ENCODE peak calls at places on chromosome 14, in five cellular contexts. One of them, this sample, is unnamed.

GRCh38 chr14:105534586-105534985 is 8.2 kb downstream of the TMEM121 start:
- DNase-seq in SK-N-SH: peak; percentile 26
- DNase-seq in HepG2: no peak
- DNase-seq in K562: no peak
- DNase-seq in A549: no peak
- DNase-seq in this sample: no peak

GRCh38 chr14:81423504-81423903 is 23.4 kb upstream of the STON2 start:
- DNase-seq in HepG2: no peak
- DNase-seq in SK-N-SH: peak; percentile 50
- DNase-seq in K562: peak; percentile 71
- DNase-seq in A549: no peak
- DNase-seq in this sample: no peak

GRCh38 chr14:75566321-75566720 is 12.1 kb upstream of the FLVCR2 start:
- DNase-seq in K562: no peak
- DNase-seq in A549: no peak
- DNase-seq in SK-N-SH: no peak
- DNase-seq in HepG2: no peak
- DNase-seq in this sample: no peak

GRCh38 chr14:51998348-51998747 is 9.0 kb downstream of the RTRAF start:
- DNase-seq in HepG2: no peak
- DNase-seq in K562: no peak
- DNase-seq in SK-N-SH: no peak
- DNase-seq in A549: no peak
- DNase-seq in this sample: no peak

GRCh38 chr14:32476532-32476931 is 147.4 kb downstream of the AKAP6 start:
- DNase-seq in HepG2: no peak
- DNase-seq in A549: no peak
- DNase-seq in SK-N-SH: no peak
- DNase-seq in K562: no peak
- DNase-seq in this sample: no peak

GRCh38 chr14:103855734-103856095 is 8.3 kb upstream of the PPP1R13B start:
- DNase-seq in SK-N-SH: no peak
- DNase-seq in A549: no peak
- DNase-seq in HepG2: no peak
- DNase-seq in K562: no peak
- DNase-seq in this sample: no peak

GRCh38 chr14:104318558-104319488 is 180.4 kb downstream of the KIF26A start:
- DNase-seq in SK-N-SH: no peak
- DNase-seq in A549: no peak
- DNase-seq in K562: no peak
- DNase-seq in HepG2: no peak
- DNase-seq in this sample: no peak

GRCh38 chr14:64878775-64879634 is 702 bp downstream of the SPTB start:
- DNase-seq in K562: peak; percentile 11
- DNase-seq in HepG2: no peak
- DNase-seq in A549: peak; percentile 14
- DNase-seq in SK-N-SH: peak; percentile 15
- DNase-seq in this sample: no peak

GRCh38 chr14:77554816-77555599 is 56.4 kb upstream of the ISM2 start:
- DNase-seq in K562: no peak
- DNase-seq in HepG2: no peak
- DNase-seq in SK-N-SH: no peak
- DNase-seq in A549: no peak
- DNase-seq in this sample: no peak

GRCh38 chr14:60183724-60184596 is 18.8 kb upstream of the DHRS7 start:
- DNase-seq in HepG2: peak; percentile 55
- DNase-seq in SK-N-SH: no peak
- DNase-seq in K562: no peak
- DNase-seq in A549: peak; percentile 12
- DNase-seq in this sample: peak; percentile 77

GRCh38 chr14:65847065-65847847 is 434.7 kb downstream of the FUT8 start:
- DNase-seq in SK-N-SH: no peak
- DNase-seq in A549: no peak
- DNase-seq in HepG2: no peak
- DNase-seq in K562: no peak
- DNase-seq in this sample: no peak

GRCh38 chr14:70392676-70393075 is 24.2 kb downstream of the SYNJ2BP start:
- DNase-seq in K562: no peak
- DNase-seq in SK-N-SH: no peak
- DNase-seq in HepG2: no peak
- DNase-seq in A549: no peak
- DNase-seq in this sample: no peak

GRCh38 chr14:80080601-80081000 is 130.7 kb downstream of the DIO2 start:
- DNase-seq in SK-N-SH: no peak
- DNase-seq in K562: no peak
- DNase-seq in HepG2: no peak
- DNase-seq in A549: no peak
- DNase-seq in this sample: no peak

GRCh38 chr14:106790189-106791036 is 1264.0 kb downstream of the TMEM121 start:
- DNase-seq in HepG2: peak; percentile 47
- DNase-seq in SK-N-SH: peak; percentile 68
- DNase-seq in K562: peak; percentile 12
- DNase-seq in A549: peak; percentile 25
- DNase-seq in this sample: no peak

GRCh38 chr14:95547272-95547625 is 12.4 kb downstream of the GLRX5 start:
- DNase-seq in SK-N-SH: no peak
- DNase-seq in K562: no peak
- DNase-seq in A549: no peak
- DNase-seq in HepG2: no peak
- DNase-seq in this sample: no peak

GRCh38 chr14:51954657-51955056 is 34.7 kb upstream of the RTRAF start:
- DNase-seq in SK-N-SH: no peak
- DNase-seq in HepG2: no peak
- DNase-seq in A549: no peak
- DNase-seq in K562: no peak
- DNase-seq in this sample: no peak

GRCh38 chr14:104075530-104076151 is 9.9 kb upstream of the ASPG start:
- DNase-seq in HepG2: no peak
- DNase-seq in SK-N-SH: peak; percentile 32
- DNase-seq in A549: no peak
- DNase-seq in K562: no peak
- DNase-seq in this sample: no peak

GRCh38 chr14:103716091-103716801 is 636 bp downstream of the ZFYVE21 start:
- DNase-seq in SK-N-SH: peak; percentile 74
- DNase-seq in HepG2: no peak
- DNase-seq in K562: peak; percentile 28
- DNase-seq in A549: peak; percentile 48
- DNase-seq in this sample: no peak

GRCh38 chr14:100587248-100587762 is at the start of gene BEGAIN:
- DNase-seq in K562: no peak
- DNase-seq in A549: no peak
- DNase-seq in SK-N-SH: peak; percentile 55
- DNase-seq in HepG2: no peak
- DNase-seq in this sample: no peak

GRCh38 chr14:55388160-55388559 is 23.5 kb downstream of the ATG14 start:
- DNase-seq in SK-N-SH: no peak
- DNase-seq in A549: no peak
- DNase-seq in HepG2: no peak
- DNase-seq in K562: no peak
- DNase-seq in this sample: peak; percentile 95

GRCh38 chr14:99772371-99773283 is 20.6 kb upstream of the EML1 start:
- DNase-seq in A549: no peak
- DNase-seq in SK-N-SH: no peak
- DNase-seq in K562: no peak
- DNase-seq in HepG2: no peak
- DNase-seq in this sample: no peak

GRCh38 chr14:95269493-95269892 is 50.2 kb downstream of the CLMN start:
- DNase-seq in K562: no peak
- DNase-seq in HepG2: no peak
- DNase-seq in A549: no peak
- DNase-seq in SK-N-SH: no peak
- DNase-seq in this sample: no peak

GRCh38 chr14:51095854-51096823 is 1.2 kb upstream of the TRIM9 start:
- DNase-seq in A549: peak; percentile 10
- DNase-seq in HepG2: no peak
- DNase-seq in K562: no peak
- DNase-seq in SK-N-SH: peak; percentile 31
- DNase-seq in this sample: peak; percentile 35

GRCh38 chr14:47606601-47607000 is 68.8 kb downstream of the MDGA2 start:
- DNase-seq in HepG2: no peak
- DNase-seq in SK-N-SH: no peak
- DNase-seq in A549: no peak
- DNase-seq in K562: no peak
- DNase-seq in this sample: no peak
- TF ChIP-seq RFX5 in HepG2: no peak
- TF ChIP-seq RFX5 in SK-N-SH: no peak
- TF ChIP-seq RFX5 in A549: no peak
- TF ChIP-seq RFX5 in K562: no peak
- TF ChIP-seq RFX5 in this sample: no peak

GRCh38 chr14:71538949-71539659 is 393.1 kb upstream of the RGS6 start:
- DNase-seq in HepG2: no peak
- DNase-seq in K562: no peak
- DNase-seq in A549: no peak
- DNase-seq in SK-N-SH: no peak
- DNase-seq in this sample: peak; percentile 12

GRCh38 chr14:71539660-71540285 is 392.5 kb upstream of the RGS6 start:
- DNase-seq in SK-N-SH: peak; percentile 42
- DNase-seq in HepG2: no peak
- DNase-seq in A549: no peak
- DNase-seq in K562: no peak
- DNase-seq in this sample: no peak

GRCh38 chr14:71538288-71538687 is 393.9 kb upstream of the RGS6 start:
- DNase-seq in HepG2: no peak
- DNase-seq in K562: peak; percentile 6
- DNase-seq in A549: no peak
- DNase-seq in SK-N-SH: no peak
- DNase-seq in this sample: no peak

GRCh38 chr14:71541271-71541670 is 391.0 kb upstream of the RGS6 start:
- DNase-seq in A549: no peak
- DNase-seq in HepG2: no peak
- DNase-seq in SK-N-SH: no peak
- DNase-seq in K562: no peak
- DNase-seq in this sample: no peak

GRCh38 chr14:71541973-71542730 is 390.1 kb upstream of the RGS6 start:
- DNase-seq in A549: no peak
- DNase-seq in SK-N-SH: no peak
- DNase-seq in K562: no peak
- DNase-seq in HepG2: no peak
- DNase-seq in this sample: no peak
- TF ChIP-seq RFX5 in A549: no peak
- TF ChIP-seq RFX5 in SK-N-SH: no peak
- TF ChIP-seq RFX5 in K562: no peak
- TF ChIP-seq RFX5 in HepG2: no peak
- TF ChIP-seq RFX5 in this sample: no peak

GRCh38 chr14:92510972-92511371 is 2.6 kb upstream of the RIN3 start:
- DNase-seq in A549: no peak
- DNase-seq in K562: peak; percentile 12
- DNase-seq in HepG2: peak; percentile 48
- DNase-seq in SK-N-SH: no peak
- DNase-seq in this sample: no peak

GRCh38 chr14:92505826-92506225 is 7.8 kb upstream of the RIN3 start:
- DNase-seq in A549: no peak
- DNase-seq in HepG2: no peak
- DNase-seq in SK-N-SH: no peak
- DNase-seq in K562: no peak
- DNase-seq in this sample: no peak

GRCh38 chr14:92506230-92506629 is 7.4 kb upstream of the RIN3 start:
- DNase-seq in HepG2: no peak
- DNase-seq in A549: no peak
- DNase-seq in K562: no peak
- DNase-seq in SK-N-SH: no peak
- DNase-seq in this sample: no peak

GRCh38 chr14:92503756-92504491 is 9.7 kb upstream of the RIN3 start:
- DNase-seq in K562: no peak
- DNase-seq in HepG2: peak; percentile 94
- DNase-seq in SK-N-SH: no peak
- DNase-seq in A549: peak; percentile 96
- DNase-seq in this sample: peak; percentile 70

DNA sequence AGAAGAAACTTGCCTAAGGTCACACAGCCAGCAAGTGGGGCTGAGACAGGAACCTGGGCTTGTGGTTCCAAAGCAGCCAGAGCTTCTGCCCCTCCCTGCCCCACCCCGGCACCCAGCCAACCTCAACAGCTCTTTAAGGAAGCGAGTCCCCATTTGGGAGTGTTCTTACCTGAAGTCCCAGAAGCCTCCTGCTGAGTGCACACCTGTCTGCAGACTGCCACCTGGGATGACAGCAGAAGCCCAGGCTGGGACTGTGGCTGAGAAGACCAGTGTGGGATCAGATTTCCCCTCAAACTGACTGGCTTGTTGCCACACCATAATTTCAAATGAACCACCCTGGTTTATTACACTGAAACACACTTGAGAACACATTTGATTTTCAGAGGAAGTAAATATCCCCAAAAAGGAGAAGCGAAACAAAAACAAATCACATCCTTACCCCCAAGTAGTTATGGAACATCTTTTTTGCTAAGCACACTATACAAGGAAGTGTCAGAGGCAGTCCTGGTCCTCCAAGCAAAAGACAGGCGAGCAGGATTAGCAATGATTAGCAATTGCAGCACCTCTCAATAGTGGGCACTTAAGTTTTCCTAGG is 6.3 kb upstream of the RIN3 start:
- DNase-seq in A549: no peak
- DNase-seq in K562: no peak
- DNase-seq in HepG2: no peak
- DNase-seq in SK-N-SH: no peak
- DNase-seq in this sample: no peak
- TF ChIP-seq RFX5 in A549: no peak
- TF ChIP-seq RFX5 in K562: no peak
- TF ChIP-seq RFX5 in HepG2: no peak
- TF ChIP-seq RFX5 in SK-N-SH: no peak
- TF ChIP-seq RFX5 in this sample: no peak

DNA sequence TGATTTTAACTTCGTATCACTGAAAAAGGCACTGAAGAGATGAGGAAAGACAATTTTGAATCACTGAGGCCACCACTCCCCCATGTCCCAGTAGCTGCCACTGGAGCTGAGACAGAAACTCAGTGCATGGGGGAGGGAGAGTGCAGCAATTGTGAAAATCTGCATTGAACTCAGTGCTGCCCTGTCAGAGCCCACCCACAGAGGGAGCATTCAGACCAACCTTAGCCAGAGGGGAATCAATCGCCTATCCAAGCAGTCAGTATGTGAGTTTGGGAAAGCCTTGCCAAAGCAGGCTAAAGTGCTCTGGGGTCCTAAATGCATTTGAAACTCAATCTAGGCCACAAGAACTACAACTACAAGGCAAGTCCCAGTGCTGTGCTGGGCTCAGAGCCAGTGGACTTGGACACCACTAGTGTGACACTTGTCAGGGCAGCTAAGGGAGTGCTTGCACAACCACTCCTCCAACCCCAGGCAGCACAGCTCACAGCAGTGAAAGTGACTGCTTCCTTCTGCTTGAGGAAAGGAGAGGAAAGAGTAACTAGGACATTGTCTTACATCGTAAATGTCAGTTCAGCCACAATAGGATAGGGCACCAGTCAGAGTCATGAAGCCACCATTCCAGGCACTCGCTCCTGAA is 13.3 kb downstream of the RNASE3 start:
- DNase-seq in HepG2: peak; percentile 16
- DNase-seq in SK-N-SH: no peak
- DNase-seq in K562: no peak
- DNase-seq in A549: no peak
- DNase-seq in this sample: no peak
- TF ChIP-seq RFX5 in HepG2: no peak
- TF ChIP-seq RFX5 in SK-N-SH: no peak
- TF ChIP-seq RFX5 in K562: no peak
- TF ChIP-seq RFX5 in A549: no peak
- TF ChIP-seq RFX5 in this sample: no peak

This sample was measured in IMR-90.